ENCODE peak calls at places on chromosome X, in seven cellular contexts. L is neural crest cell, Q is bronchial epithelial cell, I is left ventricle myocardium inferior, H is epithelial cell of esophagus, D is cardiac muscle cell, B is fibroblast of pulmonary artery. E is an unnamed sample.
A peak's percentile ranks its signal among the peaks of the same experiment; 100 is the strongest.

GRCh38 chrX:133544105-133544504 is 128.8 kb upstream of the GPC4 start:
- DNase-seq in B (peak; percentile 54), L (no peak), I (no peak), D (peak; percentile 41), H (peak; percentile 87), Q (peak; percentile 89), E (no peak)

GRCh38 chrX:119410027-119410819 is 11.1 kb downstream of the SLC25A43 start:
- DNase-seq in L (no peak), B (peak; percentile 46), I (no peak), Q (peak; percentile 64), H (peak; percentile 55), D (peak; percentile 88), E (no peak)

GRCh38 chrX:151543706-151544105 is 19.8 kb upstream of the PASD1 start:
- DNase-seq in I (no peak), Q (peak; percentile 64), B (no peak), H (peak; percentile 74), L (no peak), D (no peak), E (no peak)

GRCh38 chrX:13763489-13763888 is 28.9 kb downstream of the OFD1 start:
- DNase-seq in L (no peak), B (no peak), Q (no peak), I (peak; percentile 22), D (no peak), H (no peak), E (no peak)

GRCh38 chrX:130413415-130413814 is 11.6 kb downstream of the RBMX2 start:
- DNase-seq in B (peak; percentile 49), Q (no peak), I (no peak), L (no peak), D (peak; percentile 59), H (no peak), E (no peak)

GRCh38 chrX:9562851-9563250 is 98.0 kb downstream of the TBL1X start:
- DNase-seq in L (no peak), I (no peak), B (peak; percentile 90), Q (peak; percentile 26), D (peak; percentile 89), H (peak; percentile 45), E (no peak)

GRCh38 chrX:3204606-3205005 is 141.8 kb downstream of the MXRA5 start:
- DNase-seq in H (no peak), L (no peak), I (peak; percentile 16), D (peak; percentile 50), Q (no peak), B (no peak), E (no peak)

GRCh38 chrX:146481735-146482134 is 327.8 kb upstream of the CXorf51B start:
- DNase-seq in B (no peak), I (no peak), D (no peak), Q (no peak), H (no peak), L (no peak), E (no peak)

GRCh38 chrX:6761251-6761650 is 226.3 kb upstream of the VCX3A start:
- DNase-seq in D (no peak), H (no peak), B (no peak), L (no peak), I (no peak), Q (no peak), E (no peak)

GRCh38 chrX:44785652-44786051 is 58.2 kb upstream of the DUSP21 start:
- DNase-seq in H (peak; percentile 89), Q (peak; percentile 91), D (peak; percentile 28), L (no peak), I (no peak), B (peak; percentile 25), E (no peak)

GRCh38 chrX:80578518-80579105 is 158.4 kb downstream of the TENT5D start:
- DNase-seq in I (no peak), B (peak; percentile 37), H (peak; percentile 32), L (no peak), Q (peak; percentile 29), D (peak; percentile 27), E (no peak)

GRCh38 chrX:4263005-4263404 is 549.6 kb upstream of the PRKX start:
- DNase-seq in H (peak; percentile 1), D (no peak), L (no peak), I (no peak), Q (peak; percentile 0), B (no peak), E (no peak)

GRCh38 chrX:98523026-98523425 is 1639.3 kb downstream of the RPA4 start:
- DNase-seq in L (no peak), D (no peak), H (no peak), Q (no peak), B (no peak), I (no peak), E (no peak)
- TF ChIP-seq CTCF in L (no peak), D (no peak), H (no peak), Q (no peak), B (no peak), I (no peak), E (no peak)

DNA sequence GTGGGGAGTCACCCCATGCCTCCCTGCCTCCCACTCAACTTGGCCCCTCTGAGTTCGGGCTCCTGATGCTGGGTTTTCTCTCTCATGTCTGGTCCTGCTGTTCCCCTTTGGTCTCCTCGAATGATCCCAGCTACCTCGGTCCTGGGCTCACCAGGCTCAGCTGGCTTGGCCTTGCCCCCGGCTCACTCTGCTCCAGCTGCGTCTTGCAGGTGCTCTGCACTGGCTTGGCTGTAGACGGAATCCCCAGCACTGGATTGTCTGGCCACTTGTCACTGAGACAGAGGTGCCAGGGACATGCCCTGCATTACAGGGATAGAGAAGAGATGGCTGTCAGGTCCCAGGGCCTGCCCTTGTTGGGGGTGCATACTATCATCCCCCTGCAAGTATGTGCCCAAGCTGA is 41.6 kb upstream of the NYX start:
- DNase-seq in B (no peak), D (no peak), Q (no peak), H (no peak), I (no peak), L (no peak), E (no peak)
- TF ChIP-seq CTCF in B (no peak), D (no peak), Q (no peak), H (no peak), I (no peak), L (no peak), E (no peak)

GRCh38 chrX:43328358-43328946 is 327.6 kb upstream of the MAOA start:
- DNase-seq in I (no peak), Q (no peak), B (no peak), L (no peak), H (no peak), D (no peak), E (no peak)

DNA sequence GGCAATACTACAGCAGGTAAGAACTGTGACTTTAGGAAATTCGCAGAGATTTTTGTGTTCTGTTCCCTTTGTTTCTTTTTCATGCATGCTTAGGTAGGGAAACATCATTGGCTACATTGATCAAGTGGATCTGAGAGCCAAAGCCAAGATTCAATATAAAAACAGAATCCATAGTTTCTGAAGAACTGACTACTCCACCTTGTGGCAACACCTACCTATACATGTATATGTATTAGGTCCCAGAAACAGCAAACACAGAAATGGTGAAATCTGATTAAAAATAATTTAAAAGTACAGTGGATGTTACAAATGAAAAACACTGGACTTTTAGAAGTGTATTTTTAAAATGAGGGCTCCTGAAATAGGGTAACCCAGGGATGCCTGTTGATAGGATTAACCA is 322.6 kb upstream of the MAOA start:
- DNase-seq in B (peak; percentile 5), L (no peak), Q (peak; percentile 18), H (peak; percentile 8), D (peak; percentile 1), I (no peak), E (no peak)
- TF ChIP-seq CTCF in B (no peak), L (peak; percentile 52), Q (peak; percentile 11), H (peak; percentile 24), D (no peak), I (no peak), E (no peak)

GRCh38 chrX:38628587-38628986 is 67.2 kb downstream of the TSPAN7 start:
- DNase-seq in L (no peak), D (no peak), B (no peak), I (no peak), Q (no peak), H (no peak), E (no peak)

GRCh38 chrX:38632516-38632915 is 71.2 kb downstream of the TSPAN7 start:
- DNase-seq in H (no peak), D (no peak), Q (no peak), I (no peak), B (no peak), L (no peak), E (no peak)

GRCh38 chrX:38627683-38628082 is 66.3 kb downstream of the TSPAN7 start:
- DNase-seq in L (no peak), H (peak; percentile 31), B (peak; percentile 10), D (peak; percentile 7), Q (peak; percentile 15), I (no peak), E (no peak)
- TF ChIP-seq CTCF in L (peak; percentile 48), H (peak; percentile 46), B (peak; percentile 40), D (peak; percentile 37), Q (peak; percentile 54), I (peak; percentile 53), E (peak; percentile 44)

GRCh38 chrX:134907302-134907701 is 83.5 kb upstream of the SMIM10 start:
- DNase-seq in B (no peak), Q (no peak), I (no peak), H (no peak), L (no peak), D (no peak), E (no peak)

GRCh38 chrX:134909258-134909657 is 81.5 kb upstream of the SMIM10 start:
- DNase-seq in L (no peak), H (no peak), D (no peak), Q (no peak), I (no peak), B (no peak), E (no peak)

GRCh38 chrX:134911348-134911747 is 79.4 kb upstream of the SMIM10 start:
- DNase-seq in B (no peak), Q (no peak), I (no peak), D (no peak), L (no peak), H (no peak), E (no peak)

GRCh38 chrX:134908235-134908834 is 82.5 kb upstream of the SMIM10 start:
- DNase-seq in L (no peak), H (no peak), B (peak; percentile 70), I (no peak), Q (no peak), D (peak; percentile 69), E (no peak)
- TF ChIP-seq CTCF in L (peak; percentile 38), H (no peak), B (peak; percentile 39), I (no peak), Q (no peak), D (peak; percentile 28), E (no peak)

GRCh38 chrX:116490091-116490490 is 27.3 kb upstream of the CT83 start:
- DNase-seq in L (no peak), B (peak; percentile 3), Q (peak; percentile 11), D (peak; percentile 5), I (no peak), H (peak; percentile 0), E (no peak)
- TF ChIP-seq CTCF in L (peak; percentile 76), B (peak; percentile 16), Q (peak; percentile 12), D (peak; percentile 18), I (peak; percentile 36), H (no peak), E (peak; percentile 49)

GRCh38 chrX:22666441-22666840 is 333.3 kb upstream of the DDX53 start:
- DNase-seq in D (peak; percentile 60), L (no peak), Q (no peak), B (peak; percentile 43), H (peak; percentile 27), I (no peak), E (peak; percentile 21)
- TF ChIP-seq CTCF in D (peak; percentile 29), L (peak; percentile 45), Q (peak; percentile 33), B (peak; percentile 22), H (peak; percentile 24), I (no peak), E (no peak)

E was measured in nephron progenitor cell.